ENCODE peak calls at places on chromosomes 16 and 17, in six cellular contexts. Y is uterus; Z is cardiac fibroblast; W is CD8-positive, alpha-beta memory T cell; R is NB4; J is mucosa of descending colon. C is an unnamed sample.

GRCh38 chr17:16442141-16442540 is 26.8 kb downstream of the TRPV2 start:
- DNase-seq in Z (peak; percentile 70), R (peak; percentile 99), W (no peak), J (no peak), Y (no peak), C (no peak)

GRCh38 chr17:32621612-32622312 is 135.0 kb downstream of the CDK5R1 start:
- DNase-seq in Z (no peak), R (peak; percentile 15), W (no peak), J (no peak), Y (no peak), C (no peak)

GRCh38 chr17:3012926-3013581 is 50.4 kb downstream of the OR1D5 start:
- DNase-seq in W (peak; percentile 53), Z (peak; percentile 76), J (peak; percentile 73), R (peak; percentile 55), Y (peak; percentile 56), C (peak; percentile 40)

GRCh38 chr16:31063843-31064611 is 10.0 kb downstream of the ZNF668 start:
- DNase-seq in J (no peak), Z (no peak), Y (no peak), R (no peak), W (no peak), C (peak; percentile 60)

GRCh38 chr17:38746004-38746892 is 1.9 kb downstream of the PCGF2 start:
- DNase-seq in J (no peak), Z (no peak), R (no peak), W (no peak), Y (no peak), C (no peak)

GRCh38 chr16:57925310-57925709 is 45.6 kb downstream of the CNGB1 start:
- DNase-seq in J (no peak), W (no peak), Y (no peak), R (peak; percentile 32), Z (no peak), C (no peak)

GRCh38 chr17:68198931-68199836 is 48.7 kb upstream of the AMZ2 start:
- DNase-seq in Z (no peak), J (peak; percentile 54), Y (no peak), W (peak; percentile 42), R (no peak), C (peak; percentile 49)

GRCh38 chr17:29245401-29245800 is 1.3 kb upstream of the CRYBA1 start:
- DNase-seq in Y (no peak), Z (no peak), W (no peak), R (no peak), J (no peak), C (no peak)

GRCh38 chr17:4492762-4493561 is 5.7 kb upstream of the SPNS2 start:
- DNase-seq in Y (no peak), Z (peak; percentile 39), R (peak; percentile 65), W (peak; percentile 25), J (peak; percentile 75), C (peak; percentile 27)

GRCh38 chr17:44900894-44901293 is 1.6 kb upstream of the EFTUD2 start:
- DNase-seq in Y (peak; percentile 63), Z (peak; percentile 95), W (no peak), R (no peak), J (no peak), C (no peak)

GRCh38 chr17:9566067-9566466 is 9.6 kb downstream of the STX8 start:
- DNase-seq in W (no peak), J (no peak), R (no peak), Y (no peak), Z (no peak), C (no peak)

GRCh38 chr17:1462164-1463112 is 6.4 kb upstream of the CRK start:
- DNase-seq in J (no peak), R (no peak), Z (peak; percentile 20), Y (no peak), W (no peak), C (peak; percentile 23)

GRCh38 chr17:72421128-72422092 is 300.6 kb downstream of the SOX9 start:
- DNase-seq in Y (no peak), R (peak; percentile 88), W (no peak), J (peak; percentile 70), Z (peak; percentile 88), C (no peak)
- H3K4me3 ChIP-seq in Y (no peak overlapping the region), R (no peak overlapping the region), W (no peak overlapping the region), J (no peak overlapping the region), Z (no peak overlapping the region), C (no peak overlapping the region)

DNA sequence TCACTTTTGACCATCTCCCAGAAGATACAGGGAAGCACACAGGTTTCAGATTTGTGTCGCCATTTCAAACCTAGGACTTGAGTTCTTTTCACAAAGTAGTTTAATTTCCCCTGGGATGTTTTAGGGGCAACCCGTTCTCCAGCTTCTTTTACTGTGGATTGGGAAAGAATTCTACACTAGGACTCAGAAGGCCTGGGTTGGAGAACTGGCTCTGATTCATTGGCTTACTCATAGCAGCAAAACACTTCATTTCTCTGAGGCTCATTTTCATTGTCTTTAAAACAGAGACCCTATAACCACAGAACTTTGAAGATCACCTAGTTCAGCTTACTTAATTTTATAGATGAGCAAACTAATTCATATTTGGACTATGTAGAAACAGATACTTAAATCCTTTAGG is 175.9 kb upstream of the SALL1 start:
- DNase-seq in R (no peak), Y (peak; percentile 45), W (no peak), Z (peak; percentile 56), J (no peak), C (no peak)
- H3K4me3 ChIP-seq in R (no peak overlapping the region), Y (no peak overlapping the region), W (no peak overlapping the region), Z (no peak overlapping the region), J (no peak overlapping the region), C (no peak overlapping the region)

GRCh38 chr17:63679214-63679613 is 20.7 kb downstream of the LIMD2 start:
- DNase-seq in W (no peak), Z (no peak), J (no peak), Y (no peak), R (no peak), C (no peak)

GRCh38 chr17:63675231-63675606 is 24.7 kb downstream of the LIMD2 start:
- DNase-seq in R (peak; percentile 34), Z (peak; percentile 44), J (no peak), W (no peak), Y (no peak), C (no peak)

GRCh38 chr17:63680700-63681099 is 19.2 kb downstream of the LIMD2 start:
- DNase-seq in W (no peak), Y (no peak), R (no peak), Z (no peak), J (no peak), C (no peak)

GRCh38 chr17:63676540-63676933 is 23.4 kb downstream of the LIMD2 start:
- DNase-seq in W (no peak), J (no peak), Y (no peak), Z (no peak), R (no peak), C (no peak)

DNA sequence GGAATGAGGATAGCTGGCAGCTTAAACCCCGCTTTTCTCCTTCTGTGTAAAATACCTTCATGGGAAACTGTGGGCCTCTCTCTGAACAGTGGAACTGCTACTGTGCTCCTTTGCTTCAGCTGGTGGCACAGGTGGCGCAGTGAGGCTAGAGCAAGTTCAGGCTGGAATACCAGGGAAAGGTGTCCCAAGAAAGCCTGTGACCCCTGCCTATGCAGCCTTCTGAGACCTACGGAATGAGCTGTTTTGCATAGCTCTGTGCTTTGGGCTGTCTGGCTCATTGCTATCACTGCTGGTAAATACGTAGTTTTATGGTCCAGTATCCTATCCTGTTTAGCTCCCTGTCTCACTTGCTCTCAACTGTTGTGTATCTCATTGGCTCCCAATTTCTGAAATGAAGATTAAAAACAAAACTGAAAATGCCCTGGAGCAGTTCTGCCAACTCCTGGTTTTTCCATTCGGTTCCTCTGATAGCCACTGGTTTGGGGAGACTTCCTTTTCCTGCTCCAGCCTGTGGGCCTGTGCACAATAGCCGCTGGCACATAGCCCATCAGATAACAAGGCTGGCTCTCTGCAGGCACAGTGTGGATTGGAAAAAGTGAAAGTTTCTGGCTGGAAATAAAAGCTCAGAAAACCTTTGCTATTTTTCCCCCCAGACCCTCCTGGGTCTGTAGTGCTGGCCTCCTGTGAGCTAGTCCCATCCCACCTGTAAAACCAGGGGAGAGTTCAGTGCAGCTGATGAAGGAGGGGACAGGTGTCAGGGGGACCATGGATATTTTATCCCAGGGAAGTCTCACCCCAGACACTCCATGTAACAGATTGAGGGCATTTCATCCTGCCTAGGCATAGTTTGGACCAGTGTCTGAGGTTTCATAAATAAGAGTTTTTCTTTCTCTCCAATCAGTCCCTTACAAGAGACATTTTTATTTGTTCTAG is 24.1 kb downstream of the LIMD2 start:
- DNase-seq in Z (peak; percentile 95), Y (peak; percentile 84), R (no peak), W (no peak), J (peak; percentile 84), C (no peak)
- H3K4me3 ChIP-seq in Z (no peak overlapping the region), Y (no peak overlapping the region), R (no peak overlapping the region), W (no peak overlapping the region), J (no peak overlapping the region), C (no peak overlapping the region)

GRCh38 chr17:76384222-76384986 is at the start of gene SPHK1:
- DNase-seq in J (peak; percentile 85), R (peak; percentile 84), W (peak; percentile 48), Z (peak; percentile 90), Y (no peak), C (peak; percentile 56)
- H3K4me3 ChIP-seq in J (peak within 1 kb of the TSS; percentile 19), R (peak within 1 kb of the TSS; percentile 48), W (peak within 1 kb of the TSS; percentile 59), Z (peak within 1 kb of the TSS; percentile 68), Y (peak within 1 kb of the TSS; percentile 33), C (peak within 1 kb of the TSS; percentile 69)

GRCh38 chr17:75288784-75289121 is 480 bp downstream of the SLC25A19 start:
- DNase-seq in R (peak; percentile 80), W (no peak), Y (no peak), Z (no peak), J (no peak), C (no peak)

GRCh38 chr17:75289122-75289831 is at the start of gene SLC25A19:
- DNase-seq in Y (peak; percentile 98), Z (peak; percentile 99), J (peak; percentile 96), R (peak; percentile 99), W (peak; percentile 96), C (peak; percentile 97)

GRCh38 chr17:75285123-75285522 is 4.1 kb downstream of the SLC25A19 start:
- DNase-seq in Y (no peak), W (no peak), Z (no peak), R (no peak), J (no peak), C (no peak)

GRCh38 chr17:75288359-75288758 is 874 bp downstream of the SLC25A19 start:
- DNase-seq in J (no peak), Z (no peak), W (no peak), R (no peak), Y (no peak), C (no peak)

GRCh38 chr17:75287221-75287620 is 2.0 kb downstream of the SLC25A19 start:
- DNase-seq in R (no peak), Z (no peak), J (no peak), W (no peak), Y (no peak), C (no peak)
- H3K4me3 ChIP-seq in R (peak overlapping the region; percentile 87), Z (no peak overlapping the region), J (no peak overlapping the region), W (no peak overlapping the region), Y (no peak overlapping the region), C (no peak overlapping the region)

C was measured in CD8-positive, alpha-beta T cell.